ENCODE peak calls at places on chromosome 9, in ten cellular contexts. I, W, J, G, Z, Y, S, P, A and U are unnamed samples.

GRCh38 chr9:35395076-35395675 is 94.7 kb upstream of the RUSC2 start:
- DNase-seq in A (no peak), J (no peak), I (no peak), S (no peak), P (no peak), W (no peak), Z (no peak), G (no peak), Y (no peak), U (no peak)

GRCh38 chr9:131517761-131518190 is 13.3 kb downstream of the UCK1 start:
- DNase-seq in Z (no peak), G (no peak), P (peak), A (no peak), Y (no peak), J (no peak), I (no peak), W (no peak), S (peak), U (no peak)

GRCh38 chr9:37480759-37481158 is 5.0 kb upstream of the POLR1E start:
- DNase-seq in Z (no peak), J (no peak), P (no peak), I (no peak), G (no peak), W (no peak), S (no peak), Y (no peak), A (no peak), U (no peak)

GRCh38 chr9:131862261-131862660 is 122.4 kb upstream of the RAPGEF1 start:
- DNase-seq in P (no peak), I (no peak), Y (no peak), W (no peak), A (no peak), J (no peak), Z (no peak), S (no peak), G (no peak), U (no peak)

GRCh38 chr9:83509372-83509771 is 28.8 kb downstream of the FRMD3 start:
- DNase-seq in P (no peak), J (no peak), W (no peak), S (no peak), G (no peak), Y (no peak), I (no peak), A (peak), Z (no peak), U (no peak)

GRCh38 chr9:90632680-90633207 is 9.9 kb downstream of the DIRAS2 start:
- DNase-seq in W (no peak), A (no peak), J (no peak), I (no peak), G (no peak), P (no peak), Y (no peak), Z (no peak), S (no peak), U (no peak)

GRCh38 chr9:7342229-7342628 is 457.3 kb downstream of the DMAC1 start:
- DNase-seq in J (no peak), W (no peak), G (no peak), I (no peak), P (no peak), Z (no peak), S (no peak), Y (peak), A (no peak), U (no peak)

GRCh38 chr9:20854444-20854843 is 170.4 kb downstream of the FOCAD start:
- DNase-seq in I (no peak), P (no peak), G (no peak), Z (no peak), J (no peak), A (no peak), W (no peak), S (no peak), Y (no peak), U (no peak)

GRCh38 chr9:130578865-130579737 is at the start of gene FUBP3:
- DNase-seq in J (peak), Y (peak), P (peak), Z (peak), W (peak), I (peak), A (peak), S (peak), G (peak), U (peak)

GRCh38 chr9:93659837-93660177 is 83.4 kb downstream of the PHF2 start:
- DNase-seq in P (peak), Z (no peak), S (peak), J (no peak), A (no peak), W (no peak), G (no peak), I (no peak), Y (no peak), U (no peak)

GRCh38 chr9:99753436-99753835 is 68.2 kb upstream of the NR4A3 start:
- DNase-seq in Z (no peak), J (no peak), P (no peak), I (no peak), G (no peak), W (no peak), Y (no peak), A (peak), S (no peak), U (no peak)

GRCh38 chr9:129206921-129207320 is 28.9 kb upstream of the IER5L start:
- DNase-seq in Y (no peak), P (no peak), W (no peak), S (no peak), A (no peak), G (no peak), Z (no peak), J (no peak), I (no peak), U (no peak)